ENCODE peak calls at places on chromosomes 7 and 10, in five cellular contexts. F is GM13977, T is endodermal cell, J is ovary, S is glutamatergic neuron. I is an unnamed sample.

GRCh38 chr7:145289384-145289783 is 453.5 kb upstream of the TPK1 start:
- DNase-seq in S (no peak), J (no peak), T (no peak), F (no peak), I (no peak)

GRCh38 chr7:112990619-112991018 is 96.0 kb downstream of the GPR85 start:
- DNase-seq in T (no peak), F (no peak), S (no peak), J (no peak), I (no peak)

GRCh38 chr10:17838080-17838634 is 29.0 kb downstream of the MRC1 start:
- DNase-seq in J (no peak), S (no peak), F (no peak), T (no peak), I (no peak)

GRCh38 chr7:90178592-90179279 is 24.5 kb downstream of the STEAP1 start:
- DNase-seq in S (no peak), J (no peak), T (no peak), F (peak; percentile 26), I (no peak)

GRCh38 chr10:87575851-87576250 is 71.2 kb downstream of the MINPP1 start:
- DNase-seq in F (no peak), J (no peak), S (no peak), T (no peak), I (no peak)

GRCh38 chr10:17065273-17065672 is 64.3 kb downstream of the CUBN start:
- DNase-seq in S (no peak), J (no peak), T (no peak), F (no peak), I (no peak)

GRCh38 chr7:83472376-83472775 is 176.6 kb downstream of the SEMA3E start:
- DNase-seq in S (no peak), F (no peak), J (no peak), T (no peak), I (no peak)

GRCh38 chr7:118214051-118214832 is 10.3 kb upstream of the ANKRD7 start:
- DNase-seq in S (peak; percentile 62), J (peak; percentile 76), T (no peak), F (peak; percentile 86), I (peak; percentile 71)

GRCh38 chr10:52644678-52645434 is 127.7 kb downstream of the MBL2 start:
- DNase-seq in S (peak; percentile 54), F (peak; percentile 19), J (no peak), T (peak; percentile 76), I (peak; percentile 47)

GRCh38 chr10:131651674-131652093 is 249.1 kb upstream of the PPP2R2D start:
- DNase-seq in J (no peak), T (peak; percentile 72), S (no peak), F (no peak), I (no peak)

GRCh38 chr10:114100848-114101741 is 57.4 kb downstream of the ADRB1 start:
- DNase-seq in J (peak; percentile 57), S (peak; percentile 43), F (no peak), T (peak; percentile 70), I (peak; percentile 38)

GRCh38 chr10:85873063-85873462 is 493.5 kb downstream of the GRID1 start:
- DNase-seq in J (no peak), F (no peak), S (no peak), T (no peak), I (no peak)

GRCh38 chr7:80883188-80884025 is 35.4 kb downstream of the SEMA3C start:
- DNase-seq in S (no peak), T (no peak), J (no peak), F (no peak), I (no peak)

GRCh38 chr7:108363659-108364058 is 92.6 kb downstream of the NRCAM start:
- DNase-seq in J (no peak), S (no peak), T (no peak), F (no peak), I (no peak)
- TF ChIP-seq CTCF in J (no peak), S (no peak), T (no peak), F (no peak), I (no peak)

GRCh38 chr10:71072820-71073205 is 139.6 kb upstream of the UNC5B start:
- DNase-seq in S (no peak), F (no peak), J (no peak), T (peak; percentile 37), I (no peak)
- TF ChIP-seq CTCF in S (no peak), F (no peak), J (no peak), T (no peak), I (no peak)

DNA sequence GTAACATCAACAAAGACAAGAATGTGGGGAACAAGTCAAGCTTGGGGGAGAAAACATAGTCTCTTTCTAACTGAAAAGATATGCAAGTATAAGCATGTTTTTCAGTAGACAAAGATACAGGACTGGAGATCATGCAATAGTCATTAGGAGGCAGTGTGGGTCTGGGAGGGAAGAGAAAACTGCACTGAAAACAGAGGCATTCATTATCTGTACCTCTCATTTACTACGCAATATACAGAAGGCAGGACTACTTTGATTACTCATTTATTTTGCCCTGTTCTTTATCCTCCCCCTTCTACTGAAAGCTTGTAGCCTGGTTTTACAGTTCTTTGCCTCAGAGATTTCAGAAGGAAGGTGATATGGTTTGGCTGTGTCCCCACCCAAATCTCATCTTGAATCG is 341.2 kb downstream of the CRPPA start:
- DNase-seq in F (no peak), T (no peak), J (no peak), S (no peak), I (no peak)
- TF ChIP-seq CTCF in F (no peak), T (no peak), J (no peak), S (no peak), I (no peak)

GRCh38 chr7:122885583-122886356 is 490 bp downstream of the CADPS2 start:
- DNase-seq in T (peak; percentile 84), J (peak; percentile 48), S (peak; percentile 63), F (peak; percentile 41), I (peak; percentile 52)

GRCh38 chr7:122887198-122887597 is 938 bp upstream of the CADPS2 start:
- DNase-seq in J (peak; percentile 44), F (peak; percentile 35), S (peak; percentile 62), T (peak; percentile 83), I (peak; percentile 58)

GRCh38 chr7:122884186-122884585 is 2.1 kb downstream of the CADPS2 start:
- DNase-seq in T (no peak), S (no peak), F (no peak), J (no peak), I (no peak)

GRCh38 chr7:122887848-122888247 is 1.6 kb upstream of the CADPS2 start:
- DNase-seq in F (no peak), T (no peak), S (no peak), J (no peak), I (no peak)

GRCh38 chr7:122886357-122887081 is at the start of gene CADPS2:
- DNase-seq in J (peak; percentile 86), S (peak; percentile 66), T (peak; percentile 93), F (peak; percentile 73), I (peak; percentile 83)
- TF ChIP-seq CTCF in J (peak; percentile 31), S (no peak), T (peak; percentile 19), F (no peak), I (no peak)

GRCh38 chr10:123642697-123643096 is 23.5 kb upstream of the GPR26 start:
- DNase-seq in T (peak; percentile 62), F (no peak), S (no peak), J (no peak), I (no peak)
- TF ChIP-seq CTCF in T (peak; percentile 65), F (no peak), S (no peak), J (no peak), I (no peak)

DNA sequence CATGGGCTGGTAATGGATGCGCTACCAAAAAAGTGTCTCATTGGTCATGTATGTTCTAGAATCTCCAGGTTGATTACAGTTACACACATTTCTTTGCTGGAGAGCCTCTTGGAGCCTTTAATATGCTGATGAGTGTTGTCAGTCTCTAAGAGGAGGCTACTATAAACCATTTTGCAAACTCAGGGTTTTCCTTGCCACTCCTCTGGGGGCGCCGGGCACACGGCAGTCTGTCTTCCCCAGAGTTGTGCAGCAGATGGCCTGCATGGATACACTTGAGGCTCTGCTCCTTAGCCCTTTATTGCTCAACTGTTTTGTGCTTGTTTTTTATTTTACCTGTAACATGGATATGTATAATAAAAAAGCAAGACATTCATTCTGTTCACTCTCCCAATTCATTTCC is 196.5 kb downstream of the ACTR3B start:
- DNase-seq in T (no peak), S (no peak), J (no peak), F (no peak), I (no peak)
- TF ChIP-seq CTCF in T (peak; percentile 49), S (no peak), J (no peak), F (no peak), I (no peak)

GRCh38 chr7:37067961-37068536 is 343.8 kb upstream of the AOAH start:
- DNase-seq in F (no peak), J (no peak), S (peak; percentile 39), T (no peak), I (no peak)

GRCh38 chr7:37069336-37069735 is 345.0 kb upstream of the AOAH start:
- DNase-seq in T (no peak), F (no peak), J (no peak), S (no peak), I (no peak)

GRCh38 chr7:37065779-37066271 is 341.5 kb upstream of the AOAH start:
- DNase-seq in F (no peak), T (no peak), S (no peak), J (no peak), I (no peak)

GRCh38 chr7:37071124-37071523 is 346.8 kb upstream of the AOAH start:
- DNase-seq in J (no peak), S (no peak), F (no peak), T (no peak), I (no peak)

DNA sequence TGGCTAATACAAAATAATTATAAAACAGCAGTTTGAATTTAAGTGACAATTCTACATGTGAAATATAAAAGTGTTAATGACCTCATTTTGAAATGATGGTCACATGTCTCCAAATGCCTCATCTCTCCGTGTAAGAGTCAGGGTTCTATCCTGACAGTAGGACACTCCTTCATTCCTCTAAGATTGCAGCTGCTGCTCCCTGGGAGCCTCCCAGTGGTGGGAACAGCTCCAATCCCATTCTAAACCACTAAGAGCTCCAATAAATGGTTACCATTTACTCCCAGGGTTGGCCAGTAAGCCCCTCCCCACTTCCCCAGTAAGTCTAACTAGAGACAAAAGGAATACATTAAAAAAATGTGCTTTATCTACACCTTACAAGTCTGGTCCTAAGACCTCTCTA is 344.6 kb upstream of the AOAH start:
- DNase-seq in S (no peak), T (no peak), F (no peak), J (no peak), I (no peak)
- TF ChIP-seq CTCF in S (no peak), T (peak; percentile 42), F (no peak), J (no peak), I (no peak)

GRCh38 chr7:155296788-155297516 is 726 bp upstream of the INSIG1 start:
- DNase-seq in S (peak; percentile 64), F (peak; percentile 59), J (peak; percentile 76), T (peak; percentile 80), I (peak; percentile 40)
- TF ChIP-seq CTCF in S (no peak), F (peak; percentile 39), J (peak; percentile 78), T (peak; percentile 69), I (no peak)